ENCODE peak calls at places on chromosomes 13 and 19, in four cellular contexts. F is pons, I is progenitor cell of endocrine pancreas, M is ELR. W is an unnamed sample.

GRCh38 chr19:51686171-51686570 is 7.0 kb upstream of the SPACA6 start:
- DNase-seq in F (no peak), I (no peak), M (no peak), W (no peak)

GRCh38 chr13:44300895-44301638 is 72.6 kb upstream of the SERP2 start:
- DNase-seq in F (no peak), I (no peak), M (peak; percentile 91), W (peak; percentile 94)

GRCh38 chr19:15614507-15615379 is at the start of gene CYP4F8:
- DNase-seq in F (no peak), I (no peak), M (no peak), W (no peak)

GRCh38 chr13:39585219-39585618 is 17.8 kb downstream of the LHFPL6 start:
- DNase-seq in F (no peak), I (no peak), M (no peak), W (no peak)

GRCh38 chr19:19185853-19186728 is 5.9 kb downstream of the BORCS8 start:
- DNase-seq in F (no peak), I (peak; percentile 31), M (peak; percentile 72), W (peak; percentile 38)

GRCh38 chr19:56765107-56765506 is 75.4 kb downstream of the PEG3 start:
- DNase-seq in F (peak; percentile 56), I (no peak), M (no peak), W (peak; percentile 76)

GRCh38 chr19:16233836-16234551 is 36.3 kb downstream of the AP1M1 start:
- DNase-seq in F (no peak), I (no peak), M (no peak), W (no peak)

GRCh38 chr13:27171244-27171829 is at the start of gene USP12:
- DNase-seq in F (no peak), I (peak; percentile 59), M (peak; percentile 44), W (no peak)

GRCh38 chr13:39655041-39655568 is 357 bp upstream of the COG6 start:
- DNase-seq in F (no peak), I (no peak), M (no peak), W (no peak)

GRCh38 chr19:38321646-38322323 is 2.1 kb downstream of the KCNK6 start:
- DNase-seq in F (no peak), I (no peak), M (no peak), W (no peak)

GRCh38 chr13:25149670-25150069 is 22.4 kb downstream of the AMER2 start:
- DNase-seq in F (no peak), I (no peak), M (no peak), W (peak; percentile 38)

GRCh38 chr13:71863249-71863648 is 3.8 kb downstream of the DACH1 start:
- DNase-seq in F (no peak), I (no peak), M (no peak), W (no peak)

GRCh38 chr13:93169980-93170379 is 56.6 kb upstream of the GPC6 start:
- DNase-seq in F (no peak), I (no peak), M (peak; percentile 64), W (no peak)

GRCh38 chr19:41427647-41428480 is 690 bp upstream of the B3GNT8 start:
- DNase-seq in F (no peak), I (no peak), M (peak; percentile 24), W (peak; percentile 13)

GRCh38 chr19:19460761-19461265 is 54.5 kb downstream of the TSSK6 start:
- DNase-seq in F (peak; percentile 39), I (no peak), M (peak; percentile 50), W (no peak)

GRCh38 chr13:60431108-60431700 is 34.2 kb downstream of the TDRD3 start:
- DNase-seq in F (peak; percentile 82), I (no peak), M (peak; percentile 68), W (peak; percentile 76)

GRCh38 chr13:79810671-79811070 is 329.7 kb downstream of the NDFIP2 start:
- DNase-seq in F (no peak), I (no peak), M (peak; percentile 84), W (no peak)

GRCh38 chr13:37495046-37495445 is 103.5 kb downstream of the POSTN start:
- DNase-seq in F (no peak), I (no peak), M (peak; percentile 35), W (no peak)

GRCh38 chr13:84431646-84432045 is 549.4 kb upstream of the SLITRK1 start:
- DNase-seq in F (no peak), I (no peak), M (peak; percentile 63), W (no peak)

GRCh38 chr19:42468273-42468796 is 25.6 kb upstream of the CXCL17 start:
- DNase-seq in F (no peak), I (no peak), M (peak; percentile 79), W (no peak)

GRCh38 chr19:45323671-45324081 is 1.0 kb upstream of the CKM start:
- DNase-seq in F (no peak), I (no peak), M (no peak), W (no peak)

GRCh38 chr19:7658219-7658686 is 10.6 kb upstream of the RETN start:
- DNase-seq in F (peak; percentile 40), I (no peak), M (no peak), W (no peak)

GRCh38 chr19:4910594-4911273 is 1.4 kb downstream of the UHRF1 start:
- DNase-seq in F (peak; percentile 65), I (no peak), M (peak; percentile 85), W (no peak)

GRCh38 chr19:4916292-4917082 is 7.2 kb downstream of the UHRF1 start:
- DNase-seq in F (no peak), I (no peak), M (no peak), W (no peak)

W was measured in cerebellar cortex.